ENCODE peak calls at places on chromosomes 11 and 22, in five cellular contexts. R is mesenchymal stem cell, I is KBM-7, U is heart left ventricle, W is PC-3. H is an unnamed sample.

GRCh38 chr11:123573291-123573690 is 81.1 kb downstream of the SCN3B start:
- DNase-seq in R (no peak), I (no peak), U (no peak), W (no peak), H (no peak)

GRCh38 chr11:114059278-114059983 is at the start of gene ZBTB16:
- DNase-seq in R (peak; percentile 82), I (peak; percentile 54), U (peak; percentile 93), W (no peak), H (peak; percentile 80)

GRCh38 chr11:12556788-12557384 is 117.3 kb upstream of the TEAD1 start:
- DNase-seq in R (peak; percentile 87), I (no peak), U (peak; percentile 86), W (peak; percentile 63), H (peak; percentile 96)

GRCh38 chr22:45582236-45582954 is 79.7 kb downstream of the FBLN1 start:
- DNase-seq in R (no peak), I (no peak), U (no peak), W (no peak), H (no peak)

GRCh38 chr11:111327908-111328624 is 29.7 kb downstream of the POU2AF3 start:
- DNase-seq in R (no peak), I (no peak), U (peak; percentile 49), W (no peak), H (no peak)

GRCh38 chr22:20131856-20132685 is 467 bp downstream of the ZDHHC8 start:
- DNase-seq in R (no peak), I (no peak), U (peak; percentile 56), W (no peak), H (peak; percentile 38)

GRCh38 chr22:50473855-50474671 is 772 bp downstream of the SBF1 start:
- DNase-seq in R (peak; percentile 71), I (peak; percentile 30), U (peak; percentile 36), W (peak; percentile 10), H (peak; percentile 61)

GRCh38 chr11:3228445-3228829 is 3.8 kb downstream of the MRGPRE start:
- DNase-seq in R (no peak), I (no peak), U (no peak), W (no peak), H (no peak)

GRCh38 chr11:72411623-72412532 is 22.5 kb downstream of the CLPB start:
- DNase-seq in R (no peak), I (peak; percentile 95), U (no peak), W (no peak), H (no peak)

GRCh38 chr11:12653729-12654128 is 20.5 kb upstream of the TEAD1 start:
- DNase-seq in R (no peak), I (no peak), U (no peak), W (peak; percentile 51), H (no peak)

GRCh38 chr11:122170815-122171475 is 54.9 kb upstream of the BLID start:
- DNase-seq in R (peak; percentile 88), I (no peak), U (no peak), W (peak; percentile 99), H (peak; percentile 97)

GRCh38 chr22:44363214-44363979 is 50.6 kb upstream of the SHISAL1 start:
- DNase-seq in R (peak; percentile 93), I (no peak), U (peak; percentile 97), W (peak; percentile 93), H (peak; percentile 97)

GRCh38 chr11:34308821-34309585 is 48.8 kb downstream of the ABTB2 start:
- DNase-seq in R (no peak), I (no peak), U (no peak), W (no peak), H (peak; percentile 48)

GRCh38 chr11:125287467-125288232 is 123.1 kb downstream of the PKNOX2 start:
- DNase-seq in R (peak; percentile 29), I (no peak), U (peak; percentile 76), W (no peak), H (peak; percentile 24)

GRCh38 chr11:68498903-68499883 is 38.6 kb downstream of the PPP6R3 start:
- DNase-seq in R (no peak), I (no peak), U (no peak), W (no peak), H (no peak)

GRCh38 chr22:28012811-28013460 is 93.9 kb upstream of the PITPNB start:
- DNase-seq in R (no peak), I (no peak), U (peak; percentile 13), W (no peak), H (no peak)

GRCh38 chr11:31870609-31871309 is 59.6 kb upstream of the PAX6 start:
- DNase-seq in R (peak; percentile 49), I (peak; percentile 73), U (peak; percentile 31), W (peak; percentile 67), H (peak; percentile 36)

H was measured in fibroblast of mammary gland.